ENCODE peak calls at places on chromosomes 3 and 15, in nine cellular contexts. E is vagina, J is GM20000, O is neural crest cell, X is RWPE1, U is activated B cell treated with CpG ODN at 0.5 μM for 24 hours, F is ovary, M is GM23338, V is HCT116. I is an unnamed sample.

GRCh38 chr3:153552887-153553604 is 391.0 kb downstream of the RAP2B start:
- DNase-seq in M (no peak), J (no peak), E (no peak), U (no peak), V (no peak), F (no peak), X (no peak), O (no peak), I (no peak)

GRCh38 chr3:98573231-98573728 is 20.1 kb downstream of the CPOX start:
- DNase-seq in U (no peak), V (no peak), M (peak), X (peak), E (no peak), J (no peak), F (no peak), O (no peak), I (no peak)

GRCh38 chr15:78120523-78120922 is 10.7 kb downstream of the CIB2 start:
- DNase-seq in X (no peak), U (no peak), F (no peak), E (no peak), V (no peak), O (no peak), M (peak), J (no peak), I (no peak)

GRCh38 chr15:70605606-70606410 is 157.6 kb downstream of the UACA start:
- DNase-seq in O (no peak), F (peak), J (no peak), E (peak), X (no peak), M (peak), V (no peak), U (no peak), I (no peak)

GRCh38 chr15:34102175-34102925 is 467 bp downstream of the PGBD4 start:
- DNase-seq in O (no peak), M (no peak), V (no peak), J (no peak), X (no peak), U (no peak), E (no peak), F (no peak), I (no peak)

GRCh38 chr15:101008158-101009139 is 89.3 kb downstream of the LRRK1 start:
- DNase-seq in F (peak), V (peak), J (peak), U (peak), E (peak), X (peak), M (peak), O (peak), I (peak)

GRCh38 chr3:43190682-43191081 is 84.8 kb upstream of the POMGNT2 start:
- DNase-seq in M (no peak), V (no peak), E (no peak), F (no peak), J (no peak), O (no peak), X (no peak), U (no peak), I (no peak)

GRCh38 chr3:181713300-181713647 is 1.5 kb downstream of the SOX2 start:
- DNase-seq in O (no peak), X (no peak), V (no peak), J (no peak), F (no peak), M (no peak), E (no peak), U (no peak), I (no peak)

GRCh38 chr3:64502284-64502683 is 185.5 kb downstream of the ADAMTS9 start:
- DNase-seq in X (no peak), O (no peak), J (no peak), M (no peak), E (no peak), F (no peak), U (no peak), V (no peak), I (no peak)

GRCh38 chr15:64763874-64764273 is 11.5 kb downstream of the RBPMS2 start:
- DNase-seq in U (no peak), J (no peak), X (no peak), F (no peak), M (no peak), O (no peak), V (no peak), E (no peak), I (no peak)

GRCh38 chr3:30659270-30660127 is 53.1 kb downstream of the TGFBR2 start:
- DNase-seq in F (no peak), O (no peak), M (no peak), U (no peak), X (peak), V (peak), E (no peak), J (no peak), I (no peak)

GRCh38 chr3:57298041-57298440 is 5.6 kb upstream of the ASB14 start:
- DNase-seq in X (peak), F (no peak), V (peak), M (no peak), E (no peak), O (no peak), J (no peak), U (no peak), I (no peak)

GRCh38 chr3:59418836-59419235 is 369.0 kb upstream of the CFAP20DC start:
- DNase-seq in U (no peak), E (no peak), O (no peak), J (no peak), X (no peak), V (no peak), F (no peak), M (no peak), I (no peak)

GRCh38 chr3:27590437-27591320 is 106.5 kb upstream of the SLC4A7 start:
- DNase-seq in U (no peak), X (peak), E (no peak), V (no peak), F (no peak), M (no peak), J (no peak), O (no peak), I (no peak)

GRCh38 chr3:194386066-194386465 is 13.0 kb downstream of the GP5 start:
- DNase-seq in E (no peak), V (no peak), M (no peak), O (no peak), U (no peak), F (no peak), J (no peak), X (no peak), I (peak)

GRCh38 chr15:36579792-36580431 is 486 bp downstream of the CDIN1 start:
- DNase-seq in E (no peak), V (no peak), X (peak), M (no peak), J (no peak), U (no peak), F (peak), O (no peak), I (no peak)

DNA sequence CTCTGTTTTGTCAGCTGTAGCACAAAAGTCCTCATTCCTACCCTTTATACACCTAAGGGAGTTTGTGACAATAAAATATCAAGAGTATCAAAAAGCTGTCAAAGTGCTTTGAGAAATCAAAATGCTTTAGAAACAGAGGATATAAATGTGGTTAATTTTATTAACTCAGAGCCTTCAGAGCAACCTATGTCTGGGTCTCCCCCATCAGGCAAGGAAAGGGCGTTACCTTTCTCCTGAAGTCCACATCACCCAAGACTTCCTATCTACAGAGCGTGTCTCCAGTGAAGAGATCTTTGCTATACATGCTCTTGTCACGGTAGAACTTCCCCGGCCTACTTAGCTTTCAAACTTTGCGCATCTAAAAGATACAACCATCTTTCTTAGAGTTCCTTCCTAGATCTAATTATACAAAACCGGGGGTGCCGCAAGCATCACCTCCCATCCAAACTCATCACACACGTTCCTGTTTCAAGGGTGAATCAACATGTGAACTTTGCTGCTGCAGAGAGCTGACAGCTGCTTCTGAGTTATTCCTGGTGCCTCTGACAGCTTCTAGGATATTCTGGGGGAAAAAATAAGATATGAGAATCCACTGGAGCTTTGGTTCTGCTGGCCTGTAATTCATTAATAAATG is 93.0 kb downstream of the RARB start:
- DNase-seq in O (no peak), F (no peak), J (no peak), M (no peak), U (no peak), X (no peak), E (no peak), V (no peak), I (no peak)
- TF ChIP-seq CTCF in O (no peak), F (no peak), J (no peak), M (no peak), U (no peak), X (no peak), E (no peak), V (no peak), I (no peak)

GRCh38 chr15:88911766-88912118 is 1.4 kb downstream of the MFGE8 start:
- DNase-seq in X (peak), M (peak), J (peak), E (no peak), F (no peak), U (no peak), V (no peak), O (no peak), I (no peak)

GRCh38 chr15:88915354-88915753 is 2.2 kb upstream of the MFGE8 start:
- DNase-seq in V (no peak), X (no peak), M (no peak), J (no peak), U (no peak), E (no peak), O (no peak), F (no peak), I (no peak)

GRCh38 chr15:88913850-88914169 is 631 bp upstream of the MFGE8 start:
- DNase-seq in F (no peak), U (no peak), O (no peak), J (peak), E (no peak), M (no peak), V (no peak), X (no peak), I (no peak)

GRCh38 chr15:88912500-88912921 is 668 bp downstream of the MFGE8 start:
- DNase-seq in V (no peak), X (no peak), U (no peak), M (peak), O (peak), E (no peak), F (peak), J (peak), I (no peak)

DNA sequence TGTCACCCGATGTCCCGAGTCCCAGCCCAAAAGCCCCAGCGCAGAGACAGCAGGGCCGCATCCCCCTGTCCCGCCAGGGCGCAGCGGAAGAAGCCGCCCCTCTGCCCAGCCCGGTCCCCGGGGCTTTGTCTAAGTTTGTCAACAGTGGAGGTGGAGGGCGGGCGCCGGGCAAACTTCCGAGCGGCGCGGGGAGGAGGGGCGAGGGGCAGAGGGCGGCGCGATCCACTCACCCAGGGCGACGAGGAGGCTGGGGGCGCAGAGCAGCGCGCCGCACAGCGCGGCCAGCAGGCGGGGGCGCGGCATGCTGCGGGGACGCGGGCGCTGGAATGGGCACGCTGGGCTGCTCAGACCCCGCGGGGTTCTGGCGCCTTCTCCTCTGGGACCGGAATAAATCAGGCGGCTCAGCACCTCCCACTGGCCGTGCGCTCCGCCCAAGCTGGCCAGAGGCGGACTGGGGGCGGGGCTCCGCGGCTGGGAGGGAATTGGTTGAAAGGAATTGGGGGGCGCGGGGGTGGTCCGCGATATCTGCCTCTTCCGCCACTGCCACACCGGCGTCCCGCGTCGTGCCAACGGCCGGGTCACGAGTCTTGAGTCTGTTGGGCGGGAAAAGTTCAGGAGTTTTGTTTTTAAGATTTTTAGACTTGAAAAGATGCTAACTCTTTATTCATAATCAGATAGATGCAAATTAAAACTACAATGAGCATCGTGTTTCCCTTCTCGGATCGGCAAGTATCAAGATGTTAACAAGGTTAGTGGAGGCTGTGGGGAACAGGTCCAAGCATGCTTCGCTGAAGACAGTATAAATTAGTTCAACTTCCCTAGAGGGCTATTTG is at the start of gene MFGE8:
- DNase-seq in F (peak), E (no peak), V (no peak), M (peak), U (peak), O (peak), X (peak), J (peak), I (peak)
- TF ChIP-seq CTCF in F (no peak), E (no peak), V (peak), M (no peak), U (no peak), O (no peak), X (no peak), J (no peak), I (peak)

DNA sequence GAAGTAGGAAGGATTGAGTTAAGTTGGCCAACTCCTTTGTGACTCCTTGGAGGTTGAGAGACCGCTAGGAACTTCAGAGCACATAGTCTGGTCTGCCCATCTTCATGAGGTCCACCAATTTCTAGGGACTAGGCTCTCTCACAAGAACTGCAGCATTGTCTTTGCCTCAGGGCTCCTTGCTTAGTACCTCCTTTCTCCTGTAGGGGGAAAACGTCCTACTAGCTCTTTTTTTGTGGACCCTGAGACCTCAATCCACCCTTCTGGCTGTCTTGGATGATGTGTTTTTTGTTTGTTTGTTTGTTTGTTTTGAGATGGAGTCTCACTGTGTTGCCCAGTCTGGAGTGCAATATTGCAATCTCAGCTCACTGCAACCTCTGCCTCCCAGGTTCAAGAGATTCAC is 21.6 kb downstream of the REC114 start:
- DNase-seq in V (no peak), U (no peak), E (no peak), J (no peak), F (no peak), O (no peak), X (no peak), M (peak), I (no peak)
- TF ChIP-seq CTCF in V (peak), U (no peak), E (no peak), J (no peak), F (no peak), O (peak), X (no peak), M (peak), I (peak)

GRCh38 chr3:127768346-127769008 is 53.8 kb downstream of the MGLL start:
- DNase-seq in E (no peak), V (no peak), X (peak), O (no peak), F (no peak), M (no peak), J (no peak), U (no peak), I (no peak)
- TF ChIP-seq CTCF in E (no peak), V (no peak), X (no peak), O (no peak), F (no peak), M (no peak), J (no peak), U (no peak), I (no peak)

GRCh38 chr3:160686955-160687535 is 10.1 kb downstream of the ARL14 start:
- DNase-seq in X (no peak), J (peak), U (no peak), E (no peak), V (no peak), O (no peak), M (peak), F (no peak), I (no peak)
- TF ChIP-seq CTCF in X (peak), J (peak), U (no peak), E (no peak), V (peak), O (peak), M (peak), F (no peak), I (peak)

GRCh38 chr15:81000626-81001179 is at the start of gene TLNRD1:
- DNase-seq in M (peak), J (peak), F (peak), V (peak), O (peak), X (peak), U (peak), E (no peak), I (peak)

GRCh38 chr15:81002004-81002253 is 1.2 kb downstream of the TLNRD1 start:
- DNase-seq in M (no peak), E (no peak), O (no peak), U (no peak), V (no peak), F (no peak), X (no peak), J (no peak), I (no peak)

GRCh38 chr15:80999623-81000036 is 1.1 kb upstream of the TLNRD1 start:
- DNase-seq in J (peak), X (peak), O (no peak), F (no peak), V (peak), M (peak), E (no peak), U (no peak), I (no peak)

GRCh38 chr15:81001180-81002003 is 669 bp downstream of the TLNRD1 start:
- DNase-seq in E (no peak), J (peak), M (peak), U (peak), V (no peak), F (peak), X (peak), O (peak), I (peak)

DNA sequence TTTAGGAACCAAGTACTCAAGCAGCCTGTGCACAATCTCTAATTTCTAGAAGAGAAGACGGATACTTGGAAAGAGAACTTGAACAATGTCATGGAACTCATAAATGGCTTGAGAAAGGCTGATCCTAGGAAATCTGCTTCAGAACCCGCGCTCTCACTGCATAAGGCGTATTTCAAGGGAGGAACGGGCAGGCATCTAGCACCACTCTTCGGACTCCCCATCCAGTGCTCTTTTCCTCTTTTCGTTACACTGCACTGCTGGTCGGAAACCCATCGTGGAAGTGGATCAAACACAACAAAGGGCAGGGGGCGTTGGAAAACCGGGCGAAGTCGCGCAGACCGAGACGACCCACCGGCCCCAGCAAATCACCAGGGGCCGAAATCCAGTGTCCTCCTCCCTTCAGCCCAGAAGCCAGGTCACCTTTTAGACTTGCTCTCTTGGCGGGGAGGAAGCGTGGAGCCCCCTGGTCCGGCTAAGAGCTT is 538 bp upstream of the TLNRD1 start:
- DNase-seq in X (no peak), V (no peak), U (no peak), M (no peak), J (peak), E (no peak), F (no peak), O (no peak), I (no peak)
- TF ChIP-seq CTCF in X (no peak), V (no peak), U (no peak), M (no peak), J (no peak), E (no peak), F (no peak), O (no peak), I (no peak)

DNA sequence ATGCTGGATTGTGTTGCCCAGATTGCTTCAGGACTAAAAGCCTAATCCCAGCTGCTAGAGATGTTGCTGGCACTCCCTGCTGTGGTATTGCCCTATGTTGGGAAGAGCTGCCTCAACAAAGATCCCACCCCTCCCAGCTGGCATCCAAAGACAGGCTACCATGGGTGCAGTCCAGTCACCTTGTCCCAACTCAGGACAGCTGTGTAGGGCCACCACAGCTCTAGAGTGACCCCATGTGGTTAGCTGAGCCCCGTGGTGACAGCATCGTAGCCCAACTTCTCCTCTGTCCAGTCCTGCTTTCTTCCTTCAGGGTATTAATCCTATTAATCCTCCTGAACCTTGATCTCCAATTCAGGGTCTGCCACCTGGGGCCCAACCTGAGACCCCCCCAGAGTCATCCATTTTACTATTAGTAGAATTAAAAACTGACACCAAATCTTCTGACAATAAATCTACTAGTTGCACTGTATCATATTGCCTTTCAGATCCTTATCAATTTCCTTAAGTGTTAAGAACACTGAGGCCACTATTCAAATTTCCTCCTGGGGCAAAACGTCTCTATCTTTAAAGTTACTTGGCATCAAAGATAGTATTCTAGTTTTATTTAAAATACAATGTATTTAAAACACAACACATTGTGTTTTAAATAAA is 83.5 kb downstream of the AQP9 start:
- DNase-seq in F (no peak), U (no peak), E (no peak), O (no peak), M (peak), J (peak), X (peak), V (peak), I (no peak)
- TF ChIP-seq CTCF in F (no peak), U (no peak), E (no peak), O (peak), M (peak), J (peak), X (peak), V (peak), I (peak)

GRCh38 chr3:134367412-134367811 is 6.8 kb downstream of the AMOTL2 start:
- DNase-seq in X (no peak), U (no peak), E (no peak), F (no peak), J (no peak), M (no peak), O (no peak), V (no peak), I (no peak)
- TF ChIP-seq CTCF in X (no peak), U (no peak), E (no peak), F (no peak), J (no peak), M (peak), O (no peak), V (peak), I (no peak)

GRCh38 chr3:3196148-3196861 is 16.8 kb upstream of the CRBN start:
- DNase-seq in X (peak), V (peak), U (no peak), J (no peak), F (no peak), M (peak), E (no peak), O (peak), I (no peak)
- TF ChIP-seq CTCF in X (peak), V (peak), U (no peak), J (no peak), F (no peak), M (peak), E (no peak), O (peak), I (peak)

I was measured in type B pancreatic cell.